ENCODE peak calls at places on chromosomes 2 and 18, in four cellular contexts. S is Ammon's horn; U is GM12891; L is stimulated activated CD8-positive, alpha-beta memory T cell treated with anti-CD3 and anti-CD28 coated beads, Interleukin-4, amount 100 ng/mL, for 1 hour. H is an unnamed sample.

GRCh38 chr18:37335337-37335736 is 230.3 kb downstream of the CELF4 start:
- DNase-seq in L (no peak), S (no peak), U (no peak), H (no peak)

GRCh38 chr2:186664644-186665043 is 29.2 kb upstream of the FAM171B start:
- DNase-seq in L (no peak), U (no peak), S (no peak), H (no peak)

GRCh38 chr2:23746141-23746863 is 180.6 kb downstream of the ATAD2B start:
- DNase-seq in U (no peak), L (no peak), S (no peak), H (no peak)

GRCh38 chr2:101972621-101973434 is 18.9 kb upstream of the IL1R2 start:
- DNase-seq in U (no peak), S (no peak), L (no peak), H (no peak)

GRCh38 chr18:77127769-77128671 is 4.6 kb downstream of the MBP start:
- DNase-seq in L (no peak), U (no peak), S (peak; percentile 54), H (no peak)

GRCh38 chr2:134127496-134127895 is 126.4 kb upstream of the MGAT5 start:
- DNase-seq in U (peak; percentile 37), S (no peak), L (no peak), H (peak; percentile 38)

GRCh38 chr2:37800176-37800835 is 124.8 kb upstream of the RMDN2 start:
- DNase-seq in L (no peak), U (no peak), S (no peak), H (no peak)

GRCh38 chr2:44753552-44754285 is 187.8 kb upstream of the SIX3 start:
- DNase-seq in S (no peak), L (no peak), U (no peak), H (no peak)

GRCh38 chr2:199405241-199405640 is 52.5 kb downstream of the SATB2 start:
- DNase-seq in S (no peak), U (no peak), L (no peak), H (no peak)

GRCh38 chr2:20241973-20242726 is 17.2 kb upstream of the SDC1 start:
- DNase-seq in U (no peak), S (no peak), L (no peak), H (peak; percentile 19)

GRCh38 chr2:11676640-11677039 is 6.6 kb upstream of the NTSR2 start:
- DNase-seq in S (no peak), U (no peak), L (no peak), H (no peak)

GRCh38 chr2:47205576-47206141 is 50.6 kb upstream of the STPG4 start:
- DNase-seq in U (no peak), S (peak; percentile 61), L (no peak), H (no peak)

GRCh38 chr2:48601349-48601748 is 16.3 kb upstream of the GTF2A1L start:
- DNase-seq in L (no peak), U (no peak), S (peak; percentile 52), H (no peak)

H was measured in activated T-helper 1 cell treated with anti-CD3 and anti-CD28 coated beads, Interleukin-2, amount 50 U/mL, for 16 hours.